ENCODE peak calls at places on chromosomes 13 and 19, in five cellular contexts. U is CD8-positive, alpha-beta T cell; Q is tibial artery; V is heart right ventricle; Y is pancreas. G is an unnamed sample. For H3K4me1, the result is how much of the 10 kb centered on the place peaks cover.

GRCh38 chr19:3985643-3986259 is 488 bp upstream of the EEF2 start:
- DNase-seq in U (no peak), Q (no peak), V (no peak), Y (no peak), G (no peak)

GRCh38 chr19:8261347-8261746 is 46.8 kb downstream of the CD320 start:
- DNase-seq in U (no peak), Q (no peak), V (no peak), Y (peak), G (no peak)

GRCh38 chr13:29484796-29485195 is 110.7 kb downstream of the SLC7A1 start:
- DNase-seq in U (no peak), Q (no peak), V (no peak), Y (no peak), G (no peak)

GRCh38 chr19:43575955-43576451 is 402 bp downstream of the PINLYP start:
- DNase-seq in U (no peak), Q (no peak), V (no peak), Y (no peak), G (no peak)

GRCh38 chr19:34287676-34288140 is 33.4 kb downstream of the GARRE1 start:
- DNase-seq in U (no peak), Q (no peak), V (no peak), Y (no peak), G (no peak)

GRCh38 chr19:970695-971094 is 13.4 kb upstream of the WDR18 start:
- DNase-seq in U (no peak), Q (no peak), V (no peak), Y (no peak), G (no peak)

GRCh38 chr13:79258489-79258888 is 147.6 kb downstream of the RBM26 start:
- DNase-seq in U (no peak), Q (no peak), V (no peak), Y (no peak), G (no peak)

GRCh38 chr19:27821418-27822018 is 1391.4 kb downstream of the UQCRFS1 start:
- DNase-seq in U (no peak), Q (no peak), V (no peak), Y (no peak), G (no peak)

GRCh38 chr19:32863841-32864240 is 5.7 kb downstream of the SLC7A9 start:
- DNase-seq in U (no peak), Q (no peak), V (no peak), Y (no peak), G (no peak)

GRCh38 chr19:3708207-3708931 is at the start of gene TJP3:
- DNase-seq in U (no peak), Q (no peak), V (no peak), Y (peak), G (peak)

GRCh38 chr19:55095260-55096060 is 19.8 kb downstream of the EPS8L1 start:
- DNase-seq in U (no peak), Q (no peak), V (no peak), Y (no peak), G (no peak)

GRCh38 chr13:113060557-113061270 is 44.9 kb upstream of the F7 start:
- DNase-seq in U (no peak), Q (no peak), V (no peak), Y (no peak), G (no peak)

GRCh38 chr13:101488734-101489133 is 36.3 kb downstream of the ITGBL1 start:
- DNase-seq in U (no peak), Q (no peak), V (no peak), Y (no peak), G (no peak)

GRCh38 chr13:67133476-67133875 is 96.7 kb downstream of the PCDH9 start:
- DNase-seq in U (no peak), Q (no peak), V (no peak), Y (no peak), G (no peak)

GRCh38 chr19:28387507-28387906 is 825.4 kb downstream of the UQCRFS1 start:
- DNase-seq in U (no peak), Q (no peak), V (no peak), Y (no peak), G (no peak)

GRCh38 chr13:37492741-37493514 is 105.6 kb downstream of the POSTN start:
- DNase-seq in U (no peak), Q (no peak), V (no peak), Y (no peak), G (no peak)

GRCh38 chr13:73984201-73984600 is 150.0 kb downstream of the KLF12 start:
- DNase-seq in U (no peak), Q (no peak), V (peak), Y (no peak), G (no peak)

GRCh38 chr19:17406039-17406886 is 833 bp upstream of the BST2 start:
- DNase-seq in U (no peak), Q (no peak), V (no peak), Y (no peak), G (no peak)

GRCh38 chr19:18781047-18781600 is 10.0 kb downstream of the COMP start:
- DNase-seq in U (no peak), Q (no peak), V (no peak), Y (no peak), G (no peak)

GRCh38 chr19:58305932-58306323 is 751 bp downstream of the ERVK3-1 start:
- DNase-seq in U (no peak), Q (no peak), V (no peak), Y (no peak), G (peak)

GRCh38 chr19:38543807-38544568 is 73.8 kb downstream of the MAP4K1 start:
- DNase-seq in U (no peak), Q (peak), V (peak), Y (peak), G (peak)

GRCh38 chr13:49060698-49061387 is 85.1 kb downstream of the FNDC3A start:
- DNase-seq in U (no peak), Q (no peak), V (no peak), Y (no peak), G (no peak)

DNA sequence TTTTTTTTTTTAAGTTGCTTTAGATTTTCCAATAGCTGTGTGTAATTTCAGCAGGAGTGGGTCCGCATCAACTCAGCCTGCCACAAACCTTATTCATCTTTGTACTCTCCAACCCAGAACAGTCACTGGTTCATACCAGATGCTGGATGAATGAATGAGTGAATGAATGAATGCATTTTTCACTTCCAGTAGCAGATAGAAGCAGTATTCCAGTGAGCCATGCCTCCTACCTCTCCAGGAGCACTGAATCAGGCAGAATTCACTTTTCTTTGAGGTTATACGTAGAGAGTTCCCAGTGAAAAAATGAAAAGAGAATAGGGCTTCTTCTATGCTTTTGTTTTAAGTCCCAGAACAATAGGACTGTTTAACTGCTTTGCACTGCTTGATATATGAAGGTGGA is 221.1 kb downstream of the TM9SF2 start:
- DNase-seq in U (no peak), Q (no peak), V (no peak), Y (no peak), G (no peak)
- H3K4me1 ChIP-seq in U (under half), Q (under half), V (under half), Y (under half), G (under half)

GRCh38 chr13:43246382-43246781 is 223.0 kb downstream of the DNAJC15 start:
- DNase-seq in U (no peak), Q (no peak), V (no peak), Y (no peak), G (no peak)

GRCh38 chr13:43257765-43258164 is 234.4 kb downstream of the DNAJC15 start:
- DNase-seq in U (no peak), Q (no peak), V (no peak), Y (no peak), G (no peak)

DNA sequence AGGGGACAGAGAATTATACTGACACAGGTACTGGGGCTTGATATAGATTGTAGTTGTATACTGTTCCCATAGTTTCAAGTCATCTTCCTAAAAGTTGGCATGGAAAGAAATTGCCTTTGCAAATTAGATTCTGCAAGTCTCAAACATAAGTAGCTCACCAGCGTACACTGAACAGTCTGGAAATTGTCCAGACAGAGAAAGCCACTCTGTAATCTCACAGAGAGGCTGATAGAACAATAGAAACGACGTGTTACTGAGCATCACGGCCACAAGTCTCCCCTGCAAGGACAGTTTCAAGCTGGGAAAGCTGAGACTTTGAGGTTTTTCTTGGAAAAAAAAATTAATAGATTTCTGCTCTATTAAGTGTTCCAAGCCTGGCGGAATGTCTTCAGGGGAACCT is 228.6 kb downstream of the DNAJC15 start:
- DNase-seq in U (no peak), Q (no peak), V (no peak), Y (no peak), G (no peak)
- H3K4me3 ChIP-seq in U (no peak), Q (no peak), V (no peak), Y (no peak), G (no peak)

DNA sequence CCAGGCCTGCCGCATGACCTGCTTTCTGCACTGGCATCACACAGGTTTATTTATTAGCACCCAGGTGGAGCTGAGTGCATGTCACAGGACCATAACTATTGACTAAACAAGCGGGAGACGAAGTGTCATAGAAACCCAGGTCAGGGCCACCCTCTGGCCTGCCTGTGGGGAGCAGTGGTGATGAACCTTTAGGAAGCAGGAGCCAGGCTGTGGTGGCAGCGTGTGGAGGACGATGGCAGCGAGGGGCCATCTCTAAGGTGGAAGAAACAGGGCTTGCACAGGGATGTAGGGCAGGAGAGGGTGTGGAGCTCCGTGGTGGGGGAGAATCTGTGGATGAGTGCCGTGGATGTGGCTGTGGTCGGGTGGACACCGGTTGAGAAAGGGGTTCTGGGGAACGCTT is 275.3 kb downstream of the TEX29 start:
- DNase-seq in U (no peak), Q (no peak), V (no peak), Y (no peak), G (no peak)
- TF ChIP-seq CTCF in U (no peak), Q (no peak), V (no peak), Y (no peak), G (no peak)

GRCh38 chr19:49470615-49470978 is 3.4 kb upstream of the FLT3LG start:
- DNase-seq in U (no peak), Q (no peak), V (no peak), Y (no peak), G (no peak)

GRCh38 chr19:49468746-49469447 is 5.1 kb upstream of the FLT3LG start:
- DNase-seq in U (peak), Q (peak), V (peak), Y (no peak), G (peak)

GRCh38 chr19:49468199-49468598 is 5.8 kb upstream of the FLT3LG start:
- DNase-seq in U (no peak), Q (no peak), V (no peak), Y (no peak), G (no peak)

GRCh38 chr19:49472936-49473335 is 1.1 kb upstream of the FLT3LG start:
- DNase-seq in U (no peak), Q (no peak), V (no peak), Y (no peak), G (no peak)

GRCh38 chr19:49469828-49470614 is 4.0 kb upstream of the FLT3LG start:
- DNase-seq in U (peak), Q (no peak), V (no peak), Y (no peak), G (no peak)
- H3K4me1 ChIP-seq in U (half or more), Q (under half), V (under half), Y (under half), G (under half)

GRCh38 chr13:114123876-114124275 is 8.5 kb downstream of the RASA3 start:
- DNase-seq in U (no peak), Q (no peak), V (no peak), Y (no peak), G (no peak)
- H3K4me3 ChIP-seq in U (no peak), Q (no peak), V (no peak), Y (no peak), G (no peak)

GRCh38 chr19:49056101-49056901 is 1.2 kb downstream of the CGB7 start:
- DNase-seq in U (peak), Q (peak), V (peak), Y (peak), G (peak)
- TF ChIP-seq CTCF in U (no peak), Q (no peak), V (peak), Y (no peak), G (no peak)

G was measured in colonic mucosa.